ENCODE peak calls at places on chromosomes 12 and 14, in five cellular contexts. H is T-helper 1 cell; Y is neural progenitor cell; B is anterior cingulate cortex; D is stimulated activated CD8-positive, alpha-beta memory T cell treated with anti-CD3 and anti-CD28 coated beads, Interleukin-7, amount 100 ng/mL, for 24 hours. S is an unnamed sample.

GRCh38 chr12:93591137-93591868 is 18.8 kb downstream of the SOCS2 start:
- DNase-seq in H (peak), Y (peak), B (peak), D (no peak), S (peak)

GRCh38 chr14:105078294-105078693 is 13.1 kb upstream of the GPR132 start:
- DNase-seq in H (no peak), Y (no peak), B (no peak), D (no peak), S (no peak)

GRCh38 chr12:118013283-118013682 is 3.2 kb upstream of the RFC5 start:
- DNase-seq in H (no peak), Y (no peak), B (no peak), D (no peak), S (no peak)

GRCh38 chr14:72291908-72292688 is 359.9 kb downstream of the RGS6 start:
- DNase-seq in H (peak), Y (peak), B (peak), D (no peak), S (no peak)

GRCh38 chr12:2332947-2333346 is 280.2 kb downstream of the CACNA1C start:
- DNase-seq in H (no peak), Y (no peak), B (no peak), D (no peak), S (no peak)

GRCh38 chr14:101962503-101962874 is 1.9 kb upstream of the DYNC1H1 start:
- DNase-seq in H (no peak), Y (no peak), B (peak), D (no peak), S (no peak)

GRCh38 chr12:27777141-27777540 is 2.9 kb upstream of the KLHL42 start:
- DNase-seq in H (no peak), Y (no peak), B (no peak), D (no peak), S (no peak)

GRCh38 chr14:35992816-35993511 is 166.8 kb downstream of the BRMS1L start:
- DNase-seq in H (no peak), Y (no peak), B (no peak), D (no peak), S (no peak)

GRCh38 chr14:104758981-104759975 is 6.3 kb downstream of the SIVA1 start:
- DNase-seq in H (no peak), Y (no peak), B (no peak), D (no peak), S (no peak)

S was measured in CD8-positive, alpha-beta T cell.